ENCODE peak calls at places on chromosome 20, in five cellular contexts. E, B, L, W and O are unnamed samples.

GRCh38 chr20:47765715-47766594 is 19.3 kb downstream of the SULF2 start:
- DNase-seq in W (peak; percentile 63), B (no peak), L (peak; percentile 7), E (no peak), O (no peak)

GRCh38 chr20:32775240-32775991 is 13.2 kb downstream of the DNMT3B start:
- DNase-seq in W (no peak), L (no peak), B (no peak), E (no peak), O (no peak)

GRCh38 chr20:4326194-4327065 is 311.1 kb upstream of the RNF24 start:
- DNase-seq in E (no peak), W (no peak), L (peak; percentile 27), B (no peak), O (no peak)

GRCh38 chr20:44218441-44218840 is 7.9 kb upstream of the OSER1 start:
- DNase-seq in E (no peak), W (no peak), L (no peak), B (no peak), O (peak; percentile 48)

GRCh38 chr20:47578543-47578942 is 76.9 kb downstream of the NCOA3 start:
- DNase-seq in B (no peak), E (no peak), W (no peak), L (no peak), O (no peak)

GRCh38 chr20:37492096-37492625 is 28.9 kb upstream of the NNAT start:
- DNase-seq in L (no peak), E (peak; percentile 42), B (no peak), W (no peak), O (no peak)

GRCh38 chr20:12570371-12570770 is 438.4 kb upstream of the SPTLC3 start:
- DNase-seq in W (peak; percentile 27), B (no peak), L (no peak), E (no peak), O (no peak)

GRCh38 chr20:61718361-61718760 is 347.3 kb downstream of the TAF4 start:
- DNase-seq in L (no peak), E (no peak), B (no peak), W (no peak), O (no peak)

GRCh38 chr20:31677553-31678260 is 40.0 kb downstream of the COX4I2 start:
- DNase-seq in L (no peak), W (no peak), B (no peak), E (no peak), O (no peak)

GRCh38 chr20:31862506-31862905 is 7.8 kb downstream of the DUSP15 start:
- DNase-seq in B (peak; percentile 9), W (no peak), E (no peak), L (no peak), O (no peak)

GRCh38 chr20:62401331-62401779 is 5.7 kb downstream of the CABLES2 start:
- DNase-seq in B (no peak), W (no peak), L (no peak), E (no peak), O (no peak)

GRCh38 chr20:12928755-12929401 is 79.9 kb upstream of the SPTLC3 start:
- DNase-seq in B (no peak), E (no peak), W (no peak), L (peak; percentile 84), O (no peak)

GRCh38 chr20:63145156-63145555 is 70.8 kb downstream of the YTHDF1 start:
- DNase-seq in L (no peak), E (no peak), W (no peak), B (no peak), O (no peak)

GRCh38 chr20:63957690-63958441 is 1.6 kb upstream of the UCKL1 start:
- DNase-seq in W (no peak), B (no peak), L (peak; percentile 52), E (no peak), O (no peak)

GRCh38 chr20:63707558-63708300 is at the start of the genes ARFRP1 and ZGPAT:
- DNase-seq in L (peak; percentile 94), W (peak; percentile 86), E (peak; percentile 94), B (peak; percentile 89), O (peak; percentile 78)

GRCh38 chr20:50580016-50580747 is 70.0 kb downstream of the PTPN1 start:
- DNase-seq in W (peak; percentile 51), L (peak; percentile 69), B (peak; percentile 56), E (peak; percentile 86), O (no peak)

GRCh38 chr20:12744026-12744425 is 264.7 kb upstream of the SPTLC3 start:
- DNase-seq in B (no peak), E (no peak), L (no peak), W (no peak), O (no peak)

GRCh38 chr20:17854307-17854903 is 114.2 kb downstream of the SNX5 start:
- DNase-seq in L (peak; percentile 57), E (no peak), B (peak; percentile 73), W (no peak), O (no peak)

GRCh38 chr20:64119681-64120341 is 12.4 kb upstream of the NPBWR2 start:
- DNase-seq in B (no peak), W (no peak), L (no peak), E (peak; percentile 57), O (no peak)

GRCh38 chr20:61980647-61981583 is 84.8 kb downstream of the TAF4 start:
- DNase-seq in B (peak; percentile 69), L (peak; percentile 24), W (no peak), E (no peak), O (no peak)

GRCh38 chr20:7926767-7927166 is 13.5 kb downstream of the HAO1 start:
- DNase-seq in E (no peak), L (peak; percentile 60), W (no peak), B (no peak), O (no peak)

GRCh38 chr20:7924692-7925091 is 15.6 kb downstream of the HAO1 start:
- DNase-seq in E (no peak), B (no peak), W (no peak), L (peak; percentile 93), O (no peak)

GRCh38 chr20:7935027-7935551 is 5.2 kb downstream of the HAO1 start:
- DNase-seq in B (no peak), E (no peak), L (no peak), W (no peak), O (no peak)

GRCh38 chr20:7926323-7926722 is 13.9 kb downstream of the HAO1 start:
- DNase-seq in E (no peak), L (no peak), W (no peak), B (no peak), O (no peak)

GRCh38 chr20:7930386-7930785 is 9.9 kb downstream of the HAO1 start:
- DNase-seq in B (no peak), L (peak; percentile 8), E (no peak), W (no peak), O (no peak)
- H3K4me3 ChIP-seq in B (no peak overlapping the region), L (no peak overlapping the region), E (no peak overlapping the region), W (no peak overlapping the region), O (no peak overlapping the region)

GRCh38 chr20:60057123-60057865 is 99.1 kb downstream of the CDH26 start:
- DNase-seq in L (peak; percentile 79), E (peak; percentile 60), W (peak; percentile 66), B (peak; percentile 54), O (peak; percentile 43)
- H3K4me1 ChIP-seq in L (peaks cover 12% of the 10 kb centered on the region), E (peaks cover 3% of the 10 kb centered on the region), W (peaks cover 3% of the 10 kb centered on the region), B (no peaks in the 10 kb centered on the region), O (peaks cover 44% of the 10 kb centered on the region)

DNA sequence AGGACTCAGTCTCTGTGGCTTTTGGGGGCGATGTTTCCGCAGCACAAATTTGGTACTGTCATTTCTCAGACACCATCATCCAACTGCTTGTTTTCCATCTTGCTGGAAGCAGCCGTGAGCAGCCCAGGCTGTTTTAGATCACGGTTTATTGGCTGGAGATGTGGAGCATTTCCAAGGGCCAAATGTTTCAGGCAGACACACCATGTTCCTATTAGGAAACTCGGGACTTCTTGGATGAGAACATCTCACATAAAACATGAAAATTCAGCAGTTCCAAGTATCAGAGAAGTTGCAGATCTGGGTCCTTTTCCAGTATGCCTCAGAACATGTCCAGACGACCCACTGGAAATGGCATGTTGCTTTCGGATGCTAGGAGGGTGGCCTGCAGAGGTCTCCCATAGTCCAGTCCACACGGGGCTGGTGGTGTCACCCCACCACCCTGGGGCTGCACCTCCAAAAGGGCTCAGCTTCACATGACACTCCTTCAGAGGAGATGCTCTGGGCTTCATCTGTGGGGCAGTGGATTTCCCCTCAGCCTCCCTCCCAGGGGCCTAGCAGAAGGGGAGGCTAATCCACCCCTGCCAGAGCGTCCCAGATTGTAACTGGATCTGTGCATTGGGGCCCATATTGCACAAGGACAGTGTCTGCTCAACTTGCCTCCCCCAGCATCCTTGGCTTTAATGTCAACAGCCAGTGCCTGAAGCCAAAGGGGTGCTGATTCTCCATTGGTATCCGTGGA is 176.3 kb downstream of the SCP2D1 start:
- DNase-seq in W (no peak), B (no peak), E (peak; percentile 92), L (no peak), O (no peak)
- H3K27ac ChIP-seq in W (no peak overlapping the region), B (no peak overlapping the region), E (peak overlapping the region; percentile 83), L (no peak overlapping the region), O (no peak overlapping the region)

GRCh38 chr20:41694796-41695195 is 76.6 kb upstream of the CHD6 start:
- DNase-seq in E (no peak), L (no peak), W (no peak), B (no peak), O (no peak)

GRCh38 chr20:41693136-41693979 is 75.2 kb upstream of the CHD6 start:
- DNase-seq in L (peak; percentile 93), E (peak; percentile 90), B (peak; percentile 86), W (peak; percentile 85), O (peak; percentile 64)

GRCh38 chr20:41690702-41691101 is 72.5 kb upstream of the CHD6 start:
- DNase-seq in L (no peak), B (no peak), E (no peak), W (no peak), O (no peak)

GRCh38 chr20:41696428-41696827 is 78.3 kb upstream of the CHD6 start:
- DNase-seq in B (no peak), L (peak; percentile 36), E (no peak), W (no peak), O (no peak)

GRCh38 chr20:41692479-41693135 is 74.4 kb upstream of the CHD6 start:
- DNase-seq in E (peak; percentile 94), L (peak; percentile 60), W (peak; percentile 79), B (peak; percentile 86), O (peak; percentile 60)
- H3K4me3 ChIP-seq in E (peak overlapping the region; percentile 63), L (peak overlapping the region; percentile 94), W (peak overlapping the region; percentile 88), B (peak overlapping the region; percentile 53), O (peak overlapping the region; percentile 77)